ENCODE peak calls at places on chromosomes 7 and 10, in five cellular contexts. One of them, this sample, is unnamed.

GRCh38 chr7:147879116-147879750 is 711.3 kb upstream of the C7orf33 start:
- DNase-seq in A549: no peak
- DNase-seq in K562: no peak
- DNase-seq in GM12878: no peak
- DNase-seq in HepG2: no peak
- DNase-seq in this sample: no peak

GRCh38 chr10:132993271-132994260 is 51.2 kb upstream of the CFAP46 start:
- DNase-seq in A549: no peak
- DNase-seq in K562: no peak
- DNase-seq in GM12878: no peak
- DNase-seq in HepG2: no peak
- DNase-seq in this sample: no peak

GRCh38 chr7:118104812-118105441 is 79.0 kb upstream of the LSM8 start:
- DNase-seq in A549: peak; percentile 44
- DNase-seq in K562: no peak
- DNase-seq in GM12878: no peak
- DNase-seq in HepG2: no peak
- DNase-seq in this sample: peak; percentile 31

GRCh38 chr7:34652784-34653183 is 5.2 kb upstream of the NPSR1 start:
- DNase-seq in A549: no peak
- DNase-seq in K562: no peak
- DNase-seq in GM12878: no peak
- DNase-seq in HepG2: peak; percentile 65
- DNase-seq in this sample: no peak

GRCh38 chr10:22054946-22055345 is 51.4 kb upstream of the DNAJC1 start:
- DNase-seq in A549: no peak
- DNase-seq in K562: no peak
- DNase-seq in GM12878: no peak
- DNase-seq in HepG2: no peak
- DNase-seq in this sample: no peak

GRCh38 chr10:51699145-51699474 is 285 bp downstream of the CSTF2T start:
- DNase-seq in A549: no peak
- DNase-seq in K562: peak; percentile 47
- DNase-seq in GM12878: no peak
- DNase-seq in HepG2: no peak
- DNase-seq in this sample: peak; percentile 48

GRCh38 chr7:127047521-127047920 is 205.2 kb downstream of the GRM8 start:
- DNase-seq in A549: no peak
- DNase-seq in K562: no peak
- DNase-seq in GM12878: no peak
- DNase-seq in HepG2: no peak
- DNase-seq in this sample: no peak

GRCh38 chr10:132036887-132037675 is 28.7 kb upstream of the JAKMIP3 start:
- DNase-seq in A549: no peak
- DNase-seq in K562: no peak
- DNase-seq in GM12878: no peak
- DNase-seq in HepG2: no peak
- DNase-seq in this sample: peak; percentile 76

GRCh38 chr7:3264693-3265339 is 36.2 kb upstream of the SDK1 start:
- DNase-seq in A549: no peak
- DNase-seq in K562: no peak
- DNase-seq in GM12878: no peak
- DNase-seq in HepG2: no peak
- DNase-seq in this sample: no peak

GRCh38 chr7:17939670-17940301 is 508 bp downstream of the SNX13 start:
- DNase-seq in A549: peak; percentile 34
- DNase-seq in K562: peak; percentile 48
- DNase-seq in GM12878: no peak
- DNase-seq in HepG2: peak; percentile 13
- DNase-seq in this sample: peak; percentile 51

GRCh38 chr7:115910541-115911164 is 119.9 kb downstream of the TFEC start:
- DNase-seq in A549: peak; percentile 18
- DNase-seq in K562: no peak
- DNase-seq in GM12878: no peak
- DNase-seq in HepG2: peak; percentile 14
- DNase-seq in this sample: peak; percentile 70

GRCh38 chr7:13981070-13981469 is 8.4 kb downstream of the ETV1 start:
- DNase-seq in A549: peak; percentile 73
- DNase-seq in K562: peak; percentile 74
- DNase-seq in GM12878: no peak
- DNase-seq in HepG2: no peak
- DNase-seq in this sample: peak; percentile 56

GRCh38 chr7:147240468-147240867 is 1123.9 kb downstream of the CNTNAP2 start:
- DNase-seq in A549: no peak
- DNase-seq in K562: no peak
- DNase-seq in GM12878: no peak
- DNase-seq in HepG2: no peak
- DNase-seq in this sample: no peak

GRCh38 chr7:12612622-12613021 is 42.1 kb downstream of the SCIN start:
- DNase-seq in A549: no peak
- DNase-seq in K562: no peak
- DNase-seq in GM12878: no peak
- DNase-seq in HepG2: no peak
- DNase-seq in this sample: no peak

GRCh38 chr10:14507156-14507555 is 176.4 kb upstream of the FRMD4A start:
- DNase-seq in A549: no peak
- DNase-seq in K562: no peak
- DNase-seq in GM12878: no peak
- DNase-seq in HepG2: no peak
- DNase-seq in this sample: peak; percentile 49

GRCh38 chr7:64653721-64654401 is 12.1 kb upstream of the ZNF107 start:
- DNase-seq in A549: no peak
- DNase-seq in K562: no peak
- DNase-seq in GM12878: no peak
- DNase-seq in HepG2: no peak
- DNase-seq in this sample: no peak

GRCh38 chr7:151251328-151251925 is 2.9 kb upstream of the SMARCD3 start:
- DNase-seq in A549: peak; percentile 50
- DNase-seq in K562: no peak
- DNase-seq in GM12878: no peak
- DNase-seq in HepG2: no peak
- DNase-seq in this sample: peak; percentile 51

GRCh38 chr10:46227571-46228075 is 59.2 kb upstream of the ANTXRL start:
- DNase-seq in A549: no peak
- DNase-seq in K562: no peak
- DNase-seq in GM12878: no peak
- DNase-seq in HepG2: no peak
- DNase-seq in this sample: no peak

GRCh38 chr10:91803386-91804125 is 5.3 kb downstream of the TNKS2 start:
- DNase-seq in A549: no peak
- DNase-seq in K562: no peak
- DNase-seq in GM12878: no peak
- DNase-seq in HepG2: peak; percentile 90
- DNase-seq in this sample: no peak

GRCh38 chr7:65910237-65910636 is 37.4 kb downstream of the VKORC1L1 start:
- DNase-seq in A549: no peak
- DNase-seq in K562: no peak
- DNase-seq in GM12878: no peak
- DNase-seq in HepG2: no peak
- DNase-seq in this sample: no peak

GRCh38 chr7:51224811-51225581 is 91.6 kb downstream of the COBL start:
- DNase-seq in A549: peak; percentile 48
- DNase-seq in K562: no peak
- DNase-seq in GM12878: no peak
- DNase-seq in HepG2: peak; percentile 31
- DNase-seq in this sample: peak; percentile 76

DNA sequence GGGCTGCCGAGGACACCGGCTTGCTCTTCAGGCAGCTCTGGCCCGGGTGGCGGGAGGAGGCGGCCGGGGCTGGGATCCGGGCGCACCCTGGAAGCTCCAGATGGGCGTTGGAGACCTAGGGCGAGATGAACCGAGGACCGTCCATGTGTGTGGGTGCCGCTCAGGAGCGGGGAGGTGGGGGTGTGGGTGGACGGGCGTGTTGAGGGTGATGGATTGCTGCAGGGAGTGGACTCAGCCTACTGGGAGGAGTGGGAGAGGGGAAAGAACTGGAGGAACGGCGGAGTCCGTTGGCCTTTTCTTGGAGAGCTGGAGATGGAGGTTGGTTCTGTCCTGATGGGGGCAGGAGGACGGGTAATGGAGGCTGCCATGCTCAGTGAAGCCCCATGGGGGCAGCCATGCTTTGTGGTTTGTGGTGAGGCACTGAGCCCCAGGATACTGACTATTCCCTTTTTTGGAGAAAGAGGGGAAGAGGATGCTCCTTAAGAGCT is 27.1 kb downstream of the HIF1AN start:
- DNase-seq in A549: peak; percentile 48
- DNase-seq in K562: peak; percentile 50
- DNase-seq in GM12878: no peak
- DNase-seq in HepG2: peak; percentile 12
- DNase-seq in this sample: peak; percentile 85
- TF ChIP-seq CTCF in A549: peak; percentile 17
- TF ChIP-seq CTCF in K562: peak; percentile 86
- TF ChIP-seq CTCF in GM12878: no peak
- TF ChIP-seq CTCF in HepG2: peak; percentile 70
- TF ChIP-seq CTCF in this sample: peak; percentile 75

DNA sequence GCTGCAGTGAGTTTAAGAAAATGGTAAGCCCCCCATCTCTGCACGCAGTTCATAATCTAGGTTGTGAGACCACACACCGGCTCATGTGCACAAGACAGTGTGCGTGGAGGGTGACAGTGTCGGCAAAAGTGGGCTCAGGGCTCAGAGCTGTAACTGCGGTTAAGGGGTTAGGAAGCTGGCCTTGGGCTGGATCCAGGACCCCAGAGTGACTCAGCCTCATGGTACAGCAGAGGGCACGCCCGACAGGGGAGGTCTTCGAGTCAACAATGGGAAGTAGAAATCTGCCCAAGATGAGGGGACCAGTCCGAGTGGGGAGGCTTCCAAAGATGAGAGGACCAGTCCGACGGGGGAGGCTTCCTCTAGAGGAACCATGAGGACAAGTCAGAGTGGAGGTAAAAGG is 437.7 kb downstream of the DNAJB6 start:
- DNase-seq in A549: no peak
- DNase-seq in K562: no peak
- DNase-seq in GM12878: no peak
- DNase-seq in HepG2: no peak
- DNase-seq in this sample: no peak
- TF ChIP-seq JUNB in A549: no peak
- TF ChIP-seq JUNB in K562: no peak
- TF ChIP-seq JUNB in GM12878: no peak
- TF ChIP-seq JUNB in HepG2: no peak
- TF ChIP-seq JUNB in this sample: no peak

DNA sequence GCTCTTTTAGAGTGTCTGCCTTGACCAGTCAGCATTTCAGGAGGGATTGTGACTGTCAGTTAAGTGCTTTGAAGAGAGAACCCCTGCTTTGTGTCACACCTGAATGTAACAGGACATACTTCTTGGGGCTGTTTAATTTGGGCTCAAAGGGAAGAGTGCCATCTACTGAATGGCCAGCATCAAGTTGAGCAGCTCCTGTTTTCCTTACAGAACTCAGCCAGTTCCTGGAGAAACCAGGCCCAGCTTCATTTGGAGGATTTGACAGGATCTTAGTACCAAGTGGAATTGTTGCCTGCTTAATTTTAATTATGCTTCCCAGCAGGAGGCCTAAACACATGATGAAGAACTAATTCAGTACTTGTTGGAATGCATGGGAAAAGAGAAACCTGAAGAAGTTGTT is 8.3 kb downstream of the ADD3 start:
- DNase-seq in A549: peak; percentile 52
- DNase-seq in K562: no peak
- DNase-seq in GM12878: no peak
- DNase-seq in HepG2: peak; percentile 44
- DNase-seq in this sample: peak; percentile 63
- TF ChIP-seq CTCF in A549: peak; percentile 52
- TF ChIP-seq CTCF in K562: peak; percentile 37
- TF ChIP-seq CTCF in GM12878: peak; percentile 33
- TF ChIP-seq CTCF in HepG2: peak; percentile 72
- TF ChIP-seq CTCF in this sample: peak; percentile 33

DNA sequence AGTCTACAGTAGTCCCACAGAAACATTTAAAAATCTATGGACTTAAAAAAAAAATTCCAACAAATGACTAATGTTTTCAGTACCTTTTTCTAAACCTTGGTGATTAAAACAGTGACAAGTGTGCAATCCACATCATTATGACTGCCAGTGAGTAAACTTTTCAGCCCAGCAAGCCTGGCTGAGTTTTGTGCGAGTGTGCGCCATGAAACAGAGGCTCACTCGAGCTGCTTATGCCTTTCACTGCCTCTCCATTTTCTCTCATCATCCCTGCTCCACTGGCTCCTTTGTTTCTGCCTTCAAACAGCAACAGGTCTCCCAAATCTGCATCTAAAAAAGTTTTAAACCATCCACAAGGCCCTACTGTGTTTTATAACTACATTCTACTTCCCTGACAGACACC is 105.8 kb downstream of the USP6NL start:
- DNase-seq in A549: no peak
- DNase-seq in K562: no peak
- DNase-seq in GM12878: no peak
- DNase-seq in HepG2: no peak
- DNase-seq in this sample: no peak
- TF ChIP-seq JUNB in A549: no peak
- TF ChIP-seq JUNB in K562: no peak
- TF ChIP-seq JUNB in GM12878: peak; percentile 73
- TF ChIP-seq JUNB in HepG2: no peak
- TF ChIP-seq JUNB in this sample: no peak

DNA sequence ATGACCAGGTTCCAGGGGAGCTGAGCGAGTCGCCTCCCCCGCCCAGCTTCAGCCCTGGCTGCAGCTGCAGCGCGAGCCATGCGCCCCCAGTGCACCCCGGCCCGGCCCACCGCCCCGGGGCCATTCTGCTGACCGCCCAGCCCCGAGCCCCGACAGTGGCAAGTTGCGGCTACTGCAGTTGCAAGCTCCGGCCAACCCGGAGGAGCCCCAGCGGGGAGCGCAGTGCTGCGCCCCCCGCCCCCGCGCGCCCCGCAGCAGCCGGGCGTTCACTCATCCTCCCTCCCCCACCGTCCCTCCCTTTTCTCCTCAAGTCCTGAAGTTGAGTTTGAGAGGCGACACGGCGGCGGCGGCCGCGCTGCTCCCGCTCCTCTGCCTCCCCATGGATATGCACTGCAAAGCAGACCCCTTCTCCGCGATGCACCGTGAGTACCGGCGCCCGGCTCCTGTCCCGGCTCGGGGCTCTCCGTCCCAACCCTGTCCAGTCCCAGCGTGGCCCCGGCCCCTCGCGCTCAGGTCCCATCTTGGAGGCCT is 565 bp downstream of the PAX2 start:
- DNase-seq in A549: no peak
- DNase-seq in K562: peak; percentile 17
- DNase-seq in GM12878: no peak
- DNase-seq in HepG2: no peak
- DNase-seq in this sample: peak; percentile 76
- TF ChIP-seq CTCF in A549: no peak
- TF ChIP-seq CTCF in K562: no peak
- TF ChIP-seq CTCF in GM12878: no peak
- TF ChIP-seq CTCF in HepG2: no peak
- TF ChIP-seq CTCF in this sample: no peak